ENCODE peak calls at places on chromosomes 3 and 15, in four cellular contexts. One of them, this sample, is unnamed.

GRCh38 chr3:129614927-129615363 is 8.5 kb upstream of the PLXND1 start:
- DNase-seq in amniotic epithelial cell: no peak
- DNase-seq in stimulated activated CD8-positive, alpha-beta memory T cell treated with anti-CD3 and anti-CD28 coated beads, Interleukin-4, amount 100 ng/mL, for 4 hours: no peak
- DNase-seq in Calu3: no peak
- DNase-seq in this sample: no peak

GRCh38 chr15:31069360-31070000 is 32.0 kb downstream of the TRPM1 start:
- DNase-seq in amniotic epithelial cell: peak
- DNase-seq in stimulated activated CD8-positive, alpha-beta memory T cell treated with anti-CD3 and anti-CD28 coated beads, Interleukin-4, amount 100 ng/mL, for 4 hours: no peak
- DNase-seq in Calu3: no peak
- DNase-seq in this sample: no peak

GRCh38 chr3:122932251-122932967 is 95.2 kb downstream of the SEMA5B start:
- DNase-seq in amniotic epithelial cell: peak
- DNase-seq in stimulated activated CD8-positive, alpha-beta memory T cell treated with anti-CD3 and anti-CD28 coated beads, Interleukin-4, amount 100 ng/mL, for 4 hours: no peak
- DNase-seq in Calu3: no peak
- DNase-seq in this sample: no peak

GRCh38 chr3:8532251-8532831 is 30.7 kb downstream of the LMCD1 start:
- DNase-seq in amniotic epithelial cell: peak
- DNase-seq in stimulated activated CD8-positive, alpha-beta memory T cell treated with anti-CD3 and anti-CD28 coated beads, Interleukin-4, amount 100 ng/mL, for 4 hours: no peak
- DNase-seq in Calu3: no peak
- DNase-seq in this sample: no peak

GRCh38 chr3:195796795-195797194 is 14.9 kb downstream of the MUC4 start:
- DNase-seq in amniotic epithelial cell: no peak
- DNase-seq in stimulated activated CD8-positive, alpha-beta memory T cell treated with anti-CD3 and anti-CD28 coated beads, Interleukin-4, amount 100 ng/mL, for 4 hours: no peak
- DNase-seq in Calu3: no peak
- DNase-seq in this sample: no peak

GRCh38 chr3:105915524-105915923 is 46.7 kb upstream of the CBLB start:
- DNase-seq in amniotic epithelial cell: no peak
- DNase-seq in stimulated activated CD8-positive, alpha-beta memory T cell treated with anti-CD3 and anti-CD28 coated beads, Interleukin-4, amount 100 ng/mL, for 4 hours: no peak
- DNase-seq in Calu3: no peak
- DNase-seq in this sample: no peak

GRCh38 chr3:99720985-99721632 is 82.7 kb downstream of the COL8A1 start:
- DNase-seq in amniotic epithelial cell: no peak
- DNase-seq in stimulated activated CD8-positive, alpha-beta memory T cell treated with anti-CD3 and anti-CD28 coated beads, Interleukin-4, amount 100 ng/mL, for 4 hours: no peak
- DNase-seq in Calu3: peak
- DNase-seq in this sample: no peak

GRCh38 chr3:194132465-194133358 is 3.2 kb upstream of the HES1 start:
- DNase-seq in amniotic epithelial cell: no peak
- DNase-seq in stimulated activated CD8-positive, alpha-beta memory T cell treated with anti-CD3 and anti-CD28 coated beads, Interleukin-4, amount 100 ng/mL, for 4 hours: no peak
- DNase-seq in Calu3: no peak
- DNase-seq in this sample: no peak

GRCh38 chr3:27990347-27990746 is 251.1 kb upstream of the CMC1 start:
- DNase-seq in amniotic epithelial cell: no peak
- DNase-seq in stimulated activated CD8-positive, alpha-beta memory T cell treated with anti-CD3 and anti-CD28 coated beads, Interleukin-4, amount 100 ng/mL, for 4 hours: no peak
- DNase-seq in Calu3: no peak
- DNase-seq in this sample: no peak

GRCh38 chr15:53693729-53694533 is 65.5 kb downstream of the WDR72 start:
- DNase-seq in amniotic epithelial cell: no peak
- DNase-seq in stimulated activated CD8-positive, alpha-beta memory T cell treated with anti-CD3 and anti-CD28 coated beads, Interleukin-4, amount 100 ng/mL, for 4 hours: no peak
- DNase-seq in Calu3: no peak
- DNase-seq in this sample: no peak

This sample was measured in AG04449.